ENCODE peak calls at places on chromosome 15, in nine cellular contexts. W is uterus, L is H9, O is HFFc6, P is ovary, D is choroid plexus epithelial cell, N is astrocyte, V is neural crest cell, R is foreskin fibroblast. I is an unnamed sample.

GRCh38 chr15:79769081-79769481 is 127.7 kb downstream of the MTHFS start:
- DNase-seq in W (no peak), L (no peak), O (peak; percentile 9), P (no peak), D (peak; percentile 26), N (no peak), V (no peak), R (peak; percentile 4), I (peak; percentile 85)

GRCh38 chr15:53836618-53837017 is 77.2 kb upstream of the WDR72 start:
- DNase-seq in W (no peak), L (no peak), O (no peak), P (no peak), D (no peak), N (no peak), V (no peak), R (no peak), I (no peak)

GRCh38 chr15:41921167-41921566 is 27.3 kb upstream of the SPTBN5 start:
- DNase-seq in W (no peak), L (no peak), O (no peak), P (no peak), D (peak; percentile 31), N (peak; percentile 36), V (no peak), R (no peak), I (no peak)

GRCh38 chr15:95470997-95471692 is 859.4 kb upstream of the NR2F2 start:
- DNase-seq in W (no peak), L (no peak), O (no peak), P (no peak), D (peak; percentile 87), N (peak; percentile 31), V (no peak), R (no peak), I (no peak)

GRCh38 chr15:28930011-28930410 is 44.2 kb downstream of the APBA2 start:
- DNase-seq in W (no peak), L (no peak), O (no peak), P (no peak), D (no peak), N (no peak), V (no peak), R (no peak), I (no peak)

GRCh38 chr15:70002897-70003296 is 94.8 kb downstream of the TLE3 start:
- DNase-seq in W (no peak), L (no peak), O (no peak), P (no peak), D (no peak), N (no peak), V (no peak), R (no peak), I (no peak)

GRCh38 chr15:45664451-45664850 is 29.6 kb downstream of the SQOR start:
- DNase-seq in W (no peak), L (no peak), O (no peak), P (no peak), D (peak; percentile 72), N (peak; percentile 42), V (no peak), R (peak; percentile 59), I (no peak)

GRCh38 chr15:31306426-31307269 is 20.0 kb upstream of the KLF13 start:
- DNase-seq in W (no peak), L (peak; percentile 98), O (no peak), P (no peak), D (no peak), N (peak; percentile 10), V (peak; percentile 77), R (no peak), I (peak; percentile 26)

GRCh38 chr15:29139540-29140459 is 129.8 kb downstream of the NSMCE3 start:
- DNase-seq in W (no peak), L (peak; percentile 91), O (no peak), P (no peak), D (peak; percentile 63), N (no peak), V (peak; percentile 75), R (peak; percentile 32), I (peak; percentile 11)

GRCh38 chr15:69082556-69082955 is 68.1 kb downstream of the NOX5 start:
- DNase-seq in W (no peak), L (no peak), O (no peak), P (no peak), D (peak; percentile 79), N (peak; percentile 8), V (no peak), R (no peak), I (no peak)

GRCh38 chr15:43270676-43271306 is 4.1 kb upstream of the TGM5 start:
- DNase-seq in W (no peak), L (no peak), O (no peak), P (no peak), D (no peak), N (no peak), V (no peak), R (no peak), I (no peak)

GRCh38 chr15:61685513-61685912 is 374.7 kb downstream of the VPS13C start:
- DNase-seq in W (no peak), L (no peak), O (no peak), P (no peak), D (no peak), N (no peak), V (no peak), R (no peak), I (no peak)

GRCh38 chr15:90412356-90413194 is 24.5 kb downstream of the IQGAP1 start:
- DNase-seq in W (no peak), L (peak; percentile 60), O (peak; percentile 44), P (no peak), D (peak; percentile 80), N (peak; percentile 89), V (no peak), R (no peak), I (peak; percentile 46)

GRCh38 chr15:57015360-57015759 is 96.9 kb downstream of the TCF12 start:
- DNase-seq in W (no peak), L (no peak), O (no peak), P (no peak), D (no peak), N (no peak), V (no peak), R (no peak), I (no peak)

GRCh38 chr15:90620379-90621134 is 90.8 kb downstream of the CRTC3 start:
- DNase-seq in W (no peak), L (no peak), O (no peak), P (no peak), D (peak; percentile 21), N (no peak), V (no peak), R (no peak), I (no peak)

GRCh38 chr15:64688179-64688578 is 87.2 kb downstream of the RBPMS2 start:
- DNase-seq in W (no peak), L (no peak), O (no peak), P (no peak), D (no peak), N (no peak), V (no peak), R (no peak), I (no peak)

GRCh38 chr15:64687167-64688085 is 88.0 kb downstream of the RBPMS2 start:
- DNase-seq in W (no peak), L (peak; percentile 37), O (no peak), P (peak; percentile 33), D (peak; percentile 74), N (no peak), V (no peak), R (no peak), I (no peak)

GRCh38 chr15:64685230-64685886 is 90.0 kb downstream of the RBPMS2 start:
- DNase-seq in W (no peak), L (peak; percentile 41), O (no peak), P (no peak), D (no peak), N (no peak), V (no peak), R (no peak), I (no peak)

GRCh38 chr15:64688770-64689169 is 86.6 kb downstream of the RBPMS2 start:
- DNase-seq in W (no peak), L (no peak), O (no peak), P (no peak), D (no peak), N (no peak), V (no peak), R (no peak), I (no peak)

GRCh38 chr15:64686130-64686735 is 89.2 kb downstream of the RBPMS2 start:
- DNase-seq in W (no peak), L (peak; percentile 35), O (peak; percentile 61), P (peak; percentile 46), D (peak; percentile 79), N (peak; percentile 18), V (peak; percentile 24), R (peak; percentile 34), I (peak; percentile 61)
- TF ChIP-seq CTCF in W (peak; percentile 90), L (peak; percentile 73), O (peak; percentile 89), P (peak; percentile 71), D (peak; percentile 74), N (peak; percentile 82), V (peak; percentile 73), R (peak; percentile 72), I (peak; percentile 52)

DNA sequence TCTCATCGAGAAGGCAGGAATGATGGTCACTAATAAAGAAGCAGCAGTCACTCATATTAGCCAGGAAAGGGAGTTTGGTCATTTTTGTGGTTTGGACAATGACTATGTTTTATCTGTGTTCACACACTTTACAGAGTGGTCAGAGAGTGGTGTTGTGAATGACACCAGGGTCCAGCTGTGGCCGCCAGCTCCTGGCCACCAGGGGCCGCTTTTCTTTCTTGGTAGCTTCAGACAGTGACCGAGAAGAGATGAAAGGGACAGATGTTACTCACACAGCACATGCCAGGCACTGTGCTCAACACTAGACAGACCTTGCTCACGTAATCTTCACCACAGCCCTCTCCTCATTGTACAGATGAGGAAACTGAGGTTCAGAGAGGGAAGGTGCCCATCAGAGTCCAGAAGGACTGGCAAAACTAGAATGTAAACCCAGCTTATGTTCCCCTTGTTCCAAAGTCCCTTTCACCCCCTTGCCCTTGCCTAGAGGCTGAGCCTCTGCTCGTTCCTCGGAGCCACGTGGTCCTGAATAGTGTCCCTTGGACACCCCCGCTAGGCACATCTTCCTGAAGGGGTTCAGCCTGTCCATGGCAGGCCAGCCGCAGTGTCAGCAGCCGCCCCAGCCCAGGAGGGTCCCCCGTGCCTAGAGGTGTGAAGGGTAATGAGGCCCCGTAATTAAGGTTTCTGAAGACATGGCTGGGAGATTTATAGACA is 55.6 kb downstream of the CYP11A1 start:
- DNase-seq in W (no peak), L (peak; percentile 66), O (peak; percentile 36), P (no peak), D (peak; percentile 36), N (no peak), V (peak; percentile 46), R (no peak), I (peak; percentile 36)
- TF ChIP-seq CTCF in W (no peak), L (peak; percentile 83), O (peak; percentile 84), P (no peak), D (peak; percentile 74), N (peak; percentile 66), V (peak; percentile 66), R (peak; percentile 64), I (peak; percentile 40)

DNA sequence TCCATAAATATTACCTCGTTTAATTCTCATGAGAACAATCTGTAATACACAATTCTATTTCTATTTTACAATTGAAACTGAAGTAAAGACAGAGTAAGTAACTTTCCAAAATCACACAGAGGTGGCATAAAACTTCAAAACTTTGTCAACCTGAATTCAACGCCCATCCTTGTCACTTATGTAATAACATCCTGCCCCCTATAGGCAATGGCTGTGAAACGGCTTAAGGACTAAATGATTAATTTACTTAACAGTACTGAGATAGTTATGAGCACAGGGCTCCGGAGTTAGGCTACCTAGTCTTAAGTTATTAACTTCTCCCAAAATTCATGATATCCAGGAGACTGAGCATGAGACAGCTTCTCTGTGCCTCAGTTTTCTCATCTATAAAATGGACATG is 293.1 kb upstream of the CHRM5 start:
- DNase-seq in W (no peak), L (no peak), O (peak; percentile 3), P (peak; percentile 25), D (peak; percentile 52), N (peak; percentile 2), V (no peak), R (no peak), I (peak; percentile 54)
- TF ChIP-seq CTCF in W (peak; percentile 23), L (peak; percentile 81), O (peak; percentile 74), P (peak; percentile 41), D (peak; percentile 54), N (peak; percentile 49), V (peak; percentile 62), R (peak; percentile 45), I (peak; percentile 60)

GRCh38 chr15:76285241-76285825 is 25.9 kb downstream of the ETFA start:
- DNase-seq in W (no peak), L (no peak), O (peak; percentile 17), P (no peak), D (peak; percentile 36), N (no peak), V (no peak), R (peak; percentile 7), I (peak; percentile 44)
- TF ChIP-seq CTCF in W (no peak), L (peak; percentile 54), O (peak; percentile 78), P (no peak), D (peak; percentile 71), N (peak; percentile 46), V (peak; percentile 58), R (peak; percentile 36), I (peak; percentile 43)